ENCODE peak calls at places on chromosome 16, in eight cellular contexts. L is body of pancreas; J is upper lobe of left lung; H is RWPE1; C is Karpas-422; B is naive thymus-derived CD4-positive, alpha-beta T cell; N is MM.1S; Y is fibroblast of lung. O is an unnamed sample.

GRCh38 chr16:78961464-78961863 is 639.1 kb downstream of the MAF start:
- DNase-seq in L (no peak), J (no peak), H (no peak), C (peak), B (no peak), N (no peak), Y (no peak), O (peak)

GRCh38 chr16:14301150-14302030 is 230.3 kb downstream of the MRTFB start:
- DNase-seq in L (peak), J (peak), H (peak), C (peak), B (no peak), N (peak), Y (no peak), O (no peak)

GRCh38 chr16:72974142-72974769 is 73.7 kb downstream of the ZFHX3 start:
- DNase-seq in L (peak), J (no peak), H (no peak), C (no peak), B (no peak), N (no peak), Y (no peak), O (no peak)

GRCh38 chr16:10806698-10807097 is 11.9 kb downstream of the TVP23A start:
- DNase-seq in L (no peak), J (no peak), H (no peak), C (no peak), B (no peak), N (no peak), Y (no peak), O (peak)

GRCh38 chr16:50056226-50056625 is 9.5 kb upstream of the HEATR3 start:
- DNase-seq in L (no peak), J (no peak), H (no peak), C (no peak), B (no peak), N (no peak), Y (no peak), O (no peak)

GRCh38 chr16:85202051-85202601 is 89.9 kb upstream of the CIBAR2 start:
- DNase-seq in L (no peak), J (no peak), H (no peak), C (no peak), B (no peak), N (no peak), Y (no peak), O (no peak)

GRCh38 chr16:648786-649589 is at the start of gene WDR90:
- DNase-seq in L (peak), J (peak), H (peak), C (peak), B (peak), N (peak), Y (peak), O (peak)

GRCh38 chr16:67800252-67801046 is 5.9 kb downstream of the RANBP10 start:
- DNase-seq in L (no peak), J (no peak), H (no peak), C (no peak), B (no peak), N (no peak), Y (no peak), O (no peak)

GRCh38 chr16:24737391-24737871 is 8.0 kb downstream of the TNRC6A start:
- DNase-seq in L (no peak), J (no peak), H (peak), C (no peak), B (no peak), N (no peak), Y (peak), O (no peak)

DNA sequence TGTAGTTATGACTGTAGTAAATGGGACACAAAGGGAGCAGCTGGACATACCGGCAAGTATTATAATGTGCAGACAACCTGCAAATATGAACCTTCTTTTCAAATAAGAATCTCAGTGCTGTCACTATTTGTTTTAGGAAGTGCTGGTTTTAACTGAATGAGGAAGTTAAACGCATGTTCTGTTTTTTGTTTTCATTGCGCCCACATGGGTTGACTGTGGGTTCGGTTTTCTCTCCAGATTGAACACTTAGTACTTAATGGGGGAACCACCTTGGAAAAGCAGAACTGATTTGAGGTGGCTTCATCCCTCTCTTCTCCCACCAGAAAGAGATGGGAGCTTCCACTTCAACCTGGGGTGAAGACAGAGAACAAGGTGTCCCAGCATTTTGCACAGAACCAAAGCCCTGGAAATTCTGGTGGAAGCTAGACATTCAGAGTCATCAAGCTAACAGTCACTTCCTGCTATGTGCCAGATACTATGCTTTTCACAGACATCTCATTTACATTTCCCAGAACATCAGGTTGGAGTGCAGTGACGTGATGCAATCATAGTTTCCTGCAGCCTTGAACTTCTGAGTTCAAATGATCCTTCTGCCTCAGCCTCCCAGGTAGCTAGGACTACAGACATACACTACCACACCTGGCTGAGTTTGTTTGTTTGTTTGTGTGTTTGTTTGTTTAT is 149.8 kb downstream of the CDH13 start:
- DNase-seq in L (no peak), J (no peak), H (no peak), C (peak), B (no peak), N (no peak), Y (no peak), O (no peak)
- H3K27ac ChIP-seq in L (no peak), J (no peak), H (no peak), C (no peak), B (no peak), N (no peak), Y (no peak), O (no peak)

GRCh38 chr16:86546638-86547013 is 8.4 kb downstream of the MTHFSD start:
- DNase-seq in L (no peak), J (no peak), H (no peak), C (no peak), B (no peak), N (no peak), Y (no peak), O (no peak)
- H3K27ac ChIP-seq in L (no peak), J (no peak), H (no peak), C (no peak), B (no peak), N (no peak), Y (no peak), O (no peak)

GRCh38 chr16:3874242-3874641 is 6.3 kb downstream of the CREBBP start:
- DNase-seq in L (no peak), J (no peak), H (no peak), C (no peak), B (no peak), N (no peak), Y (no peak), O (no peak)

GRCh38 chr16:3876695-3877094 is 3.8 kb downstream of the CREBBP start:
- DNase-seq in L (no peak), J (no peak), H (no peak), C (no peak), B (no peak), N (no peak), Y (peak), O (no peak)

GRCh38 chr16:3876160-3876559 is 4.4 kb downstream of the CREBBP start:
- DNase-seq in L (no peak), J (no peak), H (no peak), C (no peak), B (no peak), N (no peak), Y (no peak), O (no peak)

GRCh38 chr16:3873482-3874173 is 6.9 kb downstream of the CREBBP start:
- DNase-seq in L (no peak), J (no peak), H (no peak), C (no peak), B (no peak), N (no peak), Y (peak), O (no peak)

GRCh38 chr16:3874794-3875692 is 5.5 kb downstream of the CREBBP start:
- DNase-seq in L (no peak), J (no peak), H (no peak), C (no peak), B (no peak), N (no peak), Y (no peak), O (no peak)
- H3K27ac ChIP-seq in L (no peak), J (peak), H (no peak), C (no peak), B (no peak), N (no peak), Y (no peak), O (no peak)

DNA sequence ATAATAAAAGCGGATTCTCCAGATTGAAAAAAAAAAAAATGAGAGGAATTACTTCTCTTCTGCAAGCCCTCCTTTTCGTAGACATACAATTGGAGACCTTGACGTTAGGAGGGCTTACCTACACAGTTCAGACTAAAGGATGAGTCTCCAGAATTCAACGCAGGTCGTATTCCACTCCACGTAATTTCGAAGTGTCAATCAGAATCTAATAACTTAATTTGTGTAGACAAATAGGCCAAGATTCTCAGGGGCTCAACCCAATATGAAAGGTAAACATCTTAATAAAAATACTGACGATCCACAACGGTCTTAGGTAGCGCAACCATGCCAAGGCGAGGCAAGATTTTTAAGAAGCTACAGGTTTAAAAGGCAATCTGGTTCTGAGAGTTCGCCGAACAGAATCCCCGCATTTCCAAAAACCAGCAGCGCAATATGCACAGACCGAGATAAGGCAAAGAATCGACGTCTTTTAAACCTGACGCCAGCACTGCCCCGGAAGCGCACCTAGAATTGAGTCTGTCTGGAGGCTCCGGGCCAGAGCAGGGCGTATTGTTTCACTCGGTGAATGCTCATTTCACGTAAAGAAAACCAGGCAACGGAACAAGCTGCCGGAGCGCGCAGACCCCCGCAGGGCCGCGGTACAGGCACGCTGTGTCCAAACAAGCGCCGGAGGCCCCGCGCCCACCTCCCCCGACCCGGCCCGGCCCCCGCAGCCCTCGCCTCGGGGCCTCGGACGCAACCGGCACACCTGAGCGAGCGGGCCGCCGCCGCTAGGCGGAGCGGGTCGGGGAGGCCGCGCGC is 623 bp downstream of the MBTPS1 start:
- DNase-seq in L (peak), J (no peak), H (peak), C (peak), B (no peak), N (peak), Y (peak), O (peak)
- H3K27ac ChIP-seq in L (peak), J (peak), H (peak), C (peak), B (peak), N (peak), Y (peak), O (peak)

GRCh38 chr16:81485824-81486554 is 41.4 kb downstream of the CMIP start:
- DNase-seq in L (no peak), J (no peak), H (no peak), C (no peak), B (no peak), N (no peak), Y (no peak), O (no peak)
- H3K27ac ChIP-seq in L (no peak), J (peak), H (peak), C (no peak), B (no peak), N (no peak), Y (peak), O (no peak)

GRCh38 chr16:66578596-66579531 is at the start of gene CMTM2:
- DNase-seq in L (no peak), J (peak), H (no peak), C (no peak), B (peak), N (no peak), Y (peak), O (no peak)
- H3K27ac ChIP-seq in L (no peak), J (no peak), H (peak), C (no peak), B (no peak), N (no peak), Y (no peak), O (no peak)

GRCh38 chr16:4734730-4735575 is 616 bp downstream of the DNAAF8 start:
- DNase-seq in L (peak), J (peak), H (peak), C (peak), B (peak), N (peak), Y (peak), O (peak)
- H3K27ac ChIP-seq in L (peak), J (peak), H (peak), C (peak), B (peak), N (peak), Y (peak), O (peak)

DNA sequence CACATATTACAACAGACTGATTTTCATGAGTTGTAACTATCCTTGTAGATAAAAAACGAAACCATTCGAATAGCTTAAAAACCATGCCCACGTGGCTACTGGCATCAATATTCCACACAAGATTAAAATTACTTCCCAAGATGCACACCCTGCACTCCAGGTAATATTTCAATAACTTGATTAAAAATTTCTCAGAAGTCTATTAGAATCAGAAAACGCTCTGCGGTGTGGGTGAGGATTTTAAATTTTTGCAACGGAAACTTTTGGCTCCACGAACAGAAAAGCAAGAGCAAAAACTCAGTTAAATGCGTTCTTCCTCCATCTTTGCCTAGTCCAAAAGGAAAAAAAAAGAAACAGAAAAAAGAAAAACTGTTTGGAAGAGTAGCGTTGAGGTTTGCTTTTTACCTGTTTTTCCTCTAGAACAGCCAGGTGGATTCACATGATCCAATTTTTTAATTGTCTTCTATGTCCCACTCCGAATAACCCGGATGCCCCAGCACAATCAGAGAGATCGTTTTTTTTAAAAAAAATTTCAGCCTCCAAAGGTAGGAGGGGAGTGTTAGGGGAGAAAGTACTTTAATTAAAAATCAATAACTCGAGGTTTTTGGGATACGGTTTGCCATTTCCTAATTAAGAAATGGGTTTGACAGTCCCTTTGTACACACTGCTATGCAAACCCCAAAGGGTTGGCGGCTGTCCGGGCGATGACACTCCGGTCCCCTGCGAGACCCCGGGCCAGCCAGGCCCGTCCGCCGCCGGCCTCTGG is 738 bp upstream of the NFAT5 start:
- DNase-seq in L (no peak), J (no peak), H (no peak), C (peak), B (no peak), N (peak), Y (peak), O (peak)
- H3K27ac ChIP-seq in L (peak), J (peak), H (peak), C (peak), B (peak), N (peak), Y (peak), O (peak)

DNA sequence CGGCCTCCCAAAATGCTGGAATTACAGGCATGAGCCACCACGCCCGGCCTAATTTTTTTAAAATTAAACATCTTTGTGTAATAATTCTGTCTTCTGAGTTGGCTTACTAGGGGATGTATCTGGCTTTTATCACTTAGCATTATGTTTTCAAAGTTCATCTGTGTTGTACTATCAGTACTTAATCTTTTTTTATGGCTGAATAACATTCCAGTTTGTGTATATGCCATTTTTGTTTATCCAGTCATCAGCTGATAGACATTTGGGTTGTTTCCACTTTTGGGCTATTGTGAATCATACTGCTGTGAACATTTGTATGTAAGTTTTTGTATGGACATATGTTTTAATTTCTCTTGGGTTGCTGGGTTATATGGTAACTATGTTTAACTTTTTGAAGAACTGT is 69.0 kb downstream of the CHD9 start:
- DNase-seq in L (no peak), J (no peak), H (no peak), C (no peak), B (no peak), N (no peak), Y (peak), O (no peak)
- H3K27ac ChIP-seq in L (no peak), J (no peak), H (no peak), C (no peak), B (no peak), N (no peak), Y (no peak), O (no peak)